ENCODE peak calls at places on chromosome 20, in nine cellular contexts. One of them, this sample, is unnamed. For H3K27me3, the result is how much of the 10 kb centered on the place peaks cover.

GRCh38 chr20:58021481-58021880 is 207.0 kb downstream of the ANKRD60 start:
- DNase-seq in mesendoderm: peak
- DNase-seq in endodermal cell: peak
- DNase-seq in CD4-positive, CD25-positive, alpha-beta regulatory T cell: no peak
- DNase-seq in left ventricle myocardium inferior: peak
- DNase-seq in endothelial cell of umbilical vein: no peak
- DNase-seq in heart right ventricle: peak
- DNase-seq in cardiac muscle cell: no peak
- DNase-seq in Peyer's patch: peak
- DNase-seq in this sample: no peak

GRCh38 chr20:18421608-18422007 is 45.2 kb downstream of the DZANK1 start:
- DNase-seq in mesendoderm: no peak
- DNase-seq in endodermal cell: no peak
- DNase-seq in CD4-positive, CD25-positive, alpha-beta regulatory T cell: no peak
- DNase-seq in left ventricle myocardium inferior: no peak
- DNase-seq in endothelial cell of umbilical vein: no peak
- DNase-seq in heart right ventricle: no peak
- DNase-seq in cardiac muscle cell: no peak
- DNase-seq in Peyer's patch: no peak
- DNase-seq in this sample: no peak

GRCh38 chr20:528923-529594 is 14.5 kb downstream of the CSNK2A1 start:
- DNase-seq in mesendoderm: peak
- DNase-seq in endodermal cell: no peak
- DNase-seq in CD4-positive, CD25-positive, alpha-beta regulatory T cell: no peak
- DNase-seq in left ventricle myocardium inferior: no peak
- DNase-seq in endothelial cell of umbilical vein: peak
- DNase-seq in heart right ventricle: no peak
- DNase-seq in cardiac muscle cell: no peak
- DNase-seq in Peyer's patch: no peak
- DNase-seq in this sample: no peak

GRCh38 chr20:36128463-36129176 is 25.9 kb upstream of the EPB41L1 start:
- DNase-seq in mesendoderm: peak
- DNase-seq in endodermal cell: no peak
- DNase-seq in CD4-positive, CD25-positive, alpha-beta regulatory T cell: no peak
- DNase-seq in left ventricle myocardium inferior: no peak
- DNase-seq in endothelial cell of umbilical vein: no peak
- DNase-seq in heart right ventricle: no peak
- DNase-seq in cardiac muscle cell: no peak
- DNase-seq in Peyer's patch: no peak
- DNase-seq in this sample: no peak

GRCh38 chr20:60869626-60870025 is 382.4 kb upstream of the CDH4 start:
- DNase-seq in mesendoderm: no peak
- DNase-seq in endodermal cell: no peak
- DNase-seq in CD4-positive, CD25-positive, alpha-beta regulatory T cell: no peak
- DNase-seq in left ventricle myocardium inferior: no peak
- DNase-seq in endothelial cell of umbilical vein: no peak
- DNase-seq in heart right ventricle: no peak
- DNase-seq in cardiac muscle cell: no peak
- DNase-seq in Peyer's patch: no peak
- DNase-seq in this sample: no peak

GRCh38 chr20:14634666-14635065 is 297.3 kb upstream of the FLRT3 start:
- DNase-seq in mesendoderm: no peak
- DNase-seq in endodermal cell: no peak
- DNase-seq in CD4-positive, CD25-positive, alpha-beta regulatory T cell: no peak
- DNase-seq in left ventricle myocardium inferior: no peak
- DNase-seq in endothelial cell of umbilical vein: no peak
- DNase-seq in heart right ventricle: no peak
- DNase-seq in cardiac muscle cell: no peak
- DNase-seq in Peyer's patch: no peak
- DNase-seq in this sample: no peak

GRCh38 chr20:63372971-63373885 is 12.1 kb upstream of the CHRNA4 start:
- DNase-seq in mesendoderm: no peak
- DNase-seq in endodermal cell: no peak
- DNase-seq in CD4-positive, CD25-positive, alpha-beta regulatory T cell: no peak
- DNase-seq in left ventricle myocardium inferior: no peak
- DNase-seq in endothelial cell of umbilical vein: no peak
- DNase-seq in heart right ventricle: no peak
- DNase-seq in cardiac muscle cell: peak
- DNase-seq in Peyer's patch: no peak
- DNase-seq in this sample: no peak

GRCh38 chr20:36950432-36951197 is 893 bp downstream of the SAMHD1 start:
- DNase-seq in mesendoderm: peak
- DNase-seq in endodermal cell: peak
- DNase-seq in CD4-positive, CD25-positive, alpha-beta regulatory T cell: peak
- DNase-seq in left ventricle myocardium inferior: peak
- DNase-seq in endothelial cell of umbilical vein: peak
- DNase-seq in heart right ventricle: peak
- DNase-seq in cardiac muscle cell: no peak
- DNase-seq in Peyer's patch: no peak
- DNase-seq in this sample: peak

GRCh38 chr20:33333616-33334015 is 50.6 kb downstream of the BPIFB1 start:
- DNase-seq in mesendoderm: no peak
- DNase-seq in endodermal cell: no peak
- DNase-seq in CD4-positive, CD25-positive, alpha-beta regulatory T cell: no peak
- DNase-seq in left ventricle myocardium inferior: no peak
- DNase-seq in endothelial cell of umbilical vein: no peak
- DNase-seq in heart right ventricle: no peak
- DNase-seq in cardiac muscle cell: no peak
- DNase-seq in Peyer's patch: no peak
- DNase-seq in this sample: no peak

GRCh38 chr20:33337119-33337518 is 54.1 kb downstream of the BPIFB1 start:
- DNase-seq in mesendoderm: no peak
- DNase-seq in endodermal cell: no peak
- DNase-seq in CD4-positive, CD25-positive, alpha-beta regulatory T cell: no peak
- DNase-seq in left ventricle myocardium inferior: no peak
- DNase-seq in endothelial cell of umbilical vein: no peak
- DNase-seq in heart right ventricle: no peak
- DNase-seq in cardiac muscle cell: no peak
- DNase-seq in Peyer's patch: no peak
- DNase-seq in this sample: no peak

GRCh38 chr20:33334111-33334510 is 51.1 kb downstream of the BPIFB1 start:
- DNase-seq in mesendoderm: no peak
- DNase-seq in endodermal cell: no peak
- DNase-seq in CD4-positive, CD25-positive, alpha-beta regulatory T cell: no peak
- DNase-seq in left ventricle myocardium inferior: no peak
- DNase-seq in endothelial cell of umbilical vein: no peak
- DNase-seq in heart right ventricle: no peak
- DNase-seq in cardiac muscle cell: no peak
- DNase-seq in Peyer's patch: no peak
- DNase-seq in this sample: no peak

GRCh38 chr20:33336375-33336774 is 53.4 kb downstream of the BPIFB1 start:
- DNase-seq in mesendoderm: no peak
- DNase-seq in endodermal cell: no peak
- DNase-seq in CD4-positive, CD25-positive, alpha-beta regulatory T cell: no peak
- DNase-seq in left ventricle myocardium inferior: no peak
- DNase-seq in endothelial cell of umbilical vein: no peak
- DNase-seq in heart right ventricle: no peak
- DNase-seq in cardiac muscle cell: no peak
- DNase-seq in Peyer's patch: no peak
- DNase-seq in this sample: no peak

DNA sequence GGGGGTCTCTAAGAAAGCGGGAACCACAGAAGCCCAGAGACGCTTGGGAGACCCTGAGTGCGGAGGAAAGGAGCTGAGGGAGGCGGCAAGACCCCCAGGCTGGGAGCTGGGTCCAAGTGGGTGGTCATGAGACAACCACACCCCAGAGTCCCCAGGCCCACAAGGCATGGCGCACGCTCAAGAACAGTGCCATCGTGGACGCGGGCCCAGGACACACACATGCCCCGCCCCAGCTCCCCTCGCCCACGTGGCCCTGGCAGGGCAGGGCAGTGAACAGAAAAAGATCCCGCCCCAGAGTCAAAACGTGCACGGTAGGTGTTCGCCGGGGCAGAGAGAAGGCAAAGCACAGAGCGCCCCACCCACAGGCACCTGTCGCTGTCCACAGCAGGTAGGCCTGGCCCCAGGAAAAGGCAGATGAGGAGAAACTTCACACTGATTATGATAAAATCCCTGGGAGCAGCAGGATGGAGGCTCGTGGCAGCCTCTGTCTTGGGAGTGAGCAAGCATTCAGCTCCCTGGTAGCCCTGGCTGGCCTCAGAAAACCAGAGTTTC is 50.0 kb downstream of the BPIFB1 start:
- DNase-seq in mesendoderm: no peak
- DNase-seq in endodermal cell: no peak
- DNase-seq in CD4-positive, CD25-positive, alpha-beta regulatory T cell: no peak
- DNase-seq in left ventricle myocardium inferior: no peak
- DNase-seq in endothelial cell of umbilical vein: no peak
- DNase-seq in heart right ventricle: no peak
- DNase-seq in cardiac muscle cell: no peak
- DNase-seq in Peyer's patch: no peak
- DNase-seq in this sample: no peak
- H3K27me3 ChIP-seq in mesendoderm: under half
- H3K27me3 ChIP-seq in endodermal cell: under half
- H3K27me3 ChIP-seq in CD4-positive, CD25-positive, alpha-beta regulatory T cell: under half
- H3K27me3 ChIP-seq in left ventricle myocardium inferior: half or more
- H3K27me3 ChIP-seq in endothelial cell of umbilical vein: under half
- H3K27me3 ChIP-seq in heart right ventricle: under half
- H3K27me3 ChIP-seq in cardiac muscle cell: under half
- H3K27me3 ChIP-seq in Peyer's patch: under half
- H3K27me3 ChIP-seq in this sample: under half

GRCh38 chr20:2037296-2037914 is 43.5 kb upstream of the PDYN start:
- DNase-seq in mesendoderm: no peak
- DNase-seq in endodermal cell: no peak
- DNase-seq in CD4-positive, CD25-positive, alpha-beta regulatory T cell: no peak
- DNase-seq in left ventricle myocardium inferior: no peak
- DNase-seq in endothelial cell of umbilical vein: no peak
- DNase-seq in heart right ventricle: no peak
- DNase-seq in cardiac muscle cell: no peak
- DNase-seq in Peyer's patch: no peak
- DNase-seq in this sample: no peak
- H3K27me3 ChIP-seq in mesendoderm: under half
- H3K27me3 ChIP-seq in endodermal cell: under half
- H3K27me3 ChIP-seq in CD4-positive, CD25-positive, alpha-beta regulatory T cell: under half
- H3K27me3 ChIP-seq in left ventricle myocardium inferior: half or more
- H3K27me3 ChIP-seq in endothelial cell of umbilical vein: under half
- H3K27me3 ChIP-seq in heart right ventricle: under half
- H3K27me3 ChIP-seq in cardiac muscle cell: half or more
- H3K27me3 ChIP-seq in Peyer's patch: under half
- H3K27me3 ChIP-seq in this sample: under half

DNA sequence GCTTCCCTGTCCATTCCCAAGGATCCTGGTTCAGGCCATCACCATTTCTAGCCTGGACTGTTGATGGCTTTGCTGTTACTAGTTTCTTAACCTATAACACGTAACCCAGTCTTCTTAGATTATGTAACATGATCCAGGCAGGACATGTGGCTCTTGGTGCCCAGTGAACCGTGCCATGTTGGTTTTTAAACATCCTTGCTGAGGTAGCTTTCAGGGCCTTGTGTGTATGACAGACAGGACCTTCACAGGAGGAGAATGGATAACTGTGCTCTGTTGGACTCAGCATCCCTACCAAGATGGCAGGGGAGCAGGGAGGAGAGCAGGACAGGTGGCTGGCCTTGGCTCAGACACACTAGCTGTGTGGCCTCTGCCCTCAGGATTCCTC is 46.8 kb downstream of the PANK2 start:
- DNase-seq in mesendoderm: no peak
- DNase-seq in endodermal cell: no peak
- DNase-seq in CD4-positive, CD25-positive, alpha-beta regulatory T cell: no peak
- DNase-seq in left ventricle myocardium inferior: no peak
- DNase-seq in endothelial cell of umbilical vein: no peak
- DNase-seq in heart right ventricle: no peak
- DNase-seq in cardiac muscle cell: no peak
- DNase-seq in Peyer's patch: no peak
- DNase-seq in this sample: no peak
- H3K27me3 ChIP-seq in mesendoderm: under half
- H3K27me3 ChIP-seq in endodermal cell: under half
- H3K27me3 ChIP-seq in CD4-positive, CD25-positive, alpha-beta regulatory T cell: under half
- H3K27me3 ChIP-seq in left ventricle myocardium inferior: under half
- H3K27me3 ChIP-seq in endothelial cell of umbilical vein: under half
- H3K27me3 ChIP-seq in heart right ventricle: under half
- H3K27me3 ChIP-seq in cardiac muscle cell: under half
- H3K27me3 ChIP-seq in Peyer's patch: under half
- H3K27me3 ChIP-seq in this sample: under half

DNA sequence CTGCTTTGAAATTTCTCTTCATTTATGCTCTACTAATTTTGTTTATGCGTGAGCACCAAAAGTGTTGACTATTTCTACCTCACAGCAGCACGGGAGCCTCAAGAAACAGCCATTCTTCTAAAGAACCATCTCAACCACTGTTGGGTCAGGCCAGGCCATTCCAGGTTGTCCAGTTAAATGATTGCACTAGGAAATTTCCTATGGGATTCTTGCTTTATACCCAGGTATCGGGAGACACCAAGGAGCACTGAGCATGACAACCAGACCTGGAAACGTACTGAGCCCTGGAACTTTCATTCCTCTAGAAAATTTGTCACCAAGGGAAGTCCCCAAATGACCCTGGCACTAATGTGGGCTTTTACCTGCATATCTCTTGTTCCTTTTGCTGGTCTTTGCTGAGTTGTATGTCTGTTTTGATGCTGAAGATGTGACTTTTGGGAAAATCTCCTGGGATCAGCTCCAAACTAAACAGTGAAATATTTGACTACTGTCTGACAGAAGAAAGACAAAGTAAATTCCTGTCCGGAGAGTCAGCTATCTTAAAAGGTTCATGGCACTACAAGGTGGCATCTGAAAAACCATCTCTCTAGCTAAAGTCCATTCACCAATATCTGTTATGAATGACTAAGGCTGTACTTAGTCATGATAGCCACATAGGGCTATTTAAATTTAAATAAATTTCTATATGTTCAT is 70.5 kb downstream of the SNAP25 start:
- DNase-seq in mesendoderm: no peak
- DNase-seq in endodermal cell: no peak
- DNase-seq in CD4-positive, CD25-positive, alpha-beta regulatory T cell: no peak
- DNase-seq in left ventricle myocardium inferior: no peak
- DNase-seq in endothelial cell of umbilical vein: no peak
- DNase-seq in heart right ventricle: no peak
- DNase-seq in cardiac muscle cell: no peak
- DNase-seq in Peyer's patch: no peak
- DNase-seq in this sample: no peak
- H3K27me3 ChIP-seq in mesendoderm: under half
- H3K27me3 ChIP-seq in endodermal cell: under half
- H3K27me3 ChIP-seq in CD4-positive, CD25-positive, alpha-beta regulatory T cell: under half
- H3K27me3 ChIP-seq in left ventricle myocardium inferior: under half
- H3K27me3 ChIP-seq in endothelial cell of umbilical vein: under half
- H3K27me3 ChIP-seq in heart right ventricle: under half
- H3K27me3 ChIP-seq in cardiac muscle cell: under half
- H3K27me3 ChIP-seq in Peyer's patch: under half
- H3K27me3 ChIP-seq in this sample: under half

DNA sequence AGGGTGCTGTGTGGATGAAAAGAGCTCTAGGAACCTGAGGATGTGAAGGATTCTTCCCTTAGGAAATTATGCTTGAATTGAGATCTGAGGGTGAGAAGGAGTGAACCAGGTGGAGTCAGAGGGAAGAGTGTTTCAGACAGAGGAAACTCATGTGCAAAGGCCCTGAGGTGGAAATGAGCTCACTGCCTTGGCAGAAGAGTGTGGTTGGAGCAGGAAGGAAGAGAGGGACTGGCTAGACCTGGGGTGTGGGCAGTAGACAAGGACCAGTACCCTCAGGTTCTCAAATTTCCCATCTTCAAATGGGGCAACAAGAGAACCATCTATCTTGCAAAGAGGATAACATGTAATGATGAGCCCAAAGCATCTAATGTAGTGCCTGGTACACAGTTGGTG is 24.0 kb upstream of the GTSF1L start:
- DNase-seq in mesendoderm: no peak
- DNase-seq in endodermal cell: no peak
- DNase-seq in CD4-positive, CD25-positive, alpha-beta regulatory T cell: no peak
- DNase-seq in left ventricle myocardium inferior: no peak
- DNase-seq in endothelial cell of umbilical vein: no peak
- DNase-seq in heart right ventricle: no peak
- DNase-seq in cardiac muscle cell: no peak
- DNase-seq in Peyer's patch: no peak
- DNase-seq in this sample: no peak
- H3K27me3 ChIP-seq in mesendoderm: under half
- H3K27me3 ChIP-seq in endodermal cell: under half
- H3K27me3 ChIP-seq in CD4-positive, CD25-positive, alpha-beta regulatory T cell: under half
- H3K27me3 ChIP-seq in left ventricle myocardium inferior: under half
- H3K27me3 ChIP-seq in endothelial cell of umbilical vein: under half
- H3K27me3 ChIP-seq in heart right ventricle: under half
- H3K27me3 ChIP-seq in cardiac muscle cell: under half
- H3K27me3 ChIP-seq in Peyer's patch: under half
- H3K27me3 ChIP-seq in this sample: under half